ENCODE peak calls at places on chromosomes 16 and 17, in eight cellular contexts. One of them, this sample, is unnamed.

GRCh38 chr17:14205992-14206461 is 30.6 kb downstream of the CDRT15 start:
- DNase-seq in stimulated activated CD4-positive, alpha-beta T cell treated with anti-CD3 and anti-CD28 coated beads, Interleukin-1b, Interleukin-23, amount 100 ng/mL, for 1 hour: no peak
- DNase-seq in putamen: no peak
- DNase-seq in SW480: peak
- DNase-seq in NCI-H1417: no peak
- DNase-seq in GM04503: no peak
- DNase-seq in skeletal muscle cell: no peak
- DNase-seq in C1 segment of cervical spinal cord: no peak
- DNase-seq in this sample: no peak

GRCh38 chr17:60557805-60558204 is 31.8 kb upstream of the APPBP2 start:
- DNase-seq in SW480: no peak
- DNase-seq in skeletal muscle cell: no peak
- DNase-seq in putamen: no peak
- DNase-seq in stimulated activated CD4-positive, alpha-beta T cell treated with anti-CD3 and anti-CD28 coated beads, Interleukin-1b, Interleukin-23, amount 100 ng/mL, for 1 hour: no peak
- DNase-seq in NCI-H1417: no peak
- DNase-seq in C1 segment of cervical spinal cord: no peak
- DNase-seq in GM04503: no peak
- DNase-seq in this sample: no peak

GRCh38 chr17:28944862-28945741 is 6.2 kb downstream of the PHF12 start:
- DNase-seq in skeletal muscle cell: no peak
- DNase-seq in SW480: no peak
- DNase-seq in NCI-H1417: no peak
- DNase-seq in GM04503: peak
- DNase-seq in C1 segment of cervical spinal cord: no peak
- DNase-seq in putamen: no peak
- DNase-seq in stimulated activated CD4-positive, alpha-beta T cell treated with anti-CD3 and anti-CD28 coated beads, Interleukin-1b, Interleukin-23, amount 100 ng/mL, for 1 hour: no peak
- DNase-seq in this sample: no peak

GRCh38 chr17:40251576-40251975 is 32.5 kb downstream of the WIPF2 start:
- DNase-seq in C1 segment of cervical spinal cord: no peak
- DNase-seq in stimulated activated CD4-positive, alpha-beta T cell treated with anti-CD3 and anti-CD28 coated beads, Interleukin-1b, Interleukin-23, amount 100 ng/mL, for 1 hour: no peak
- DNase-seq in GM04503: peak
- DNase-seq in putamen: no peak
- DNase-seq in SW480: peak
- DNase-seq in skeletal muscle cell: peak
- DNase-seq in NCI-H1417: peak
- DNase-seq in this sample: peak

GRCh38 chr17:45648642-45649041 is 135.5 kb upstream of the CRHR1 start:
- DNase-seq in SW480: no peak
- DNase-seq in NCI-H1417: no peak
- DNase-seq in GM04503: no peak
- DNase-seq in stimulated activated CD4-positive, alpha-beta T cell treated with anti-CD3 and anti-CD28 coated beads, Interleukin-1b, Interleukin-23, amount 100 ng/mL, for 1 hour: no peak
- DNase-seq in putamen: no peak
- DNase-seq in skeletal muscle cell: no peak
- DNase-seq in C1 segment of cervical spinal cord: no peak
- DNase-seq in this sample: no peak

GRCh38 chr16:58536278-58536677 is 21.0 kb downstream of the SETD6 start:
- DNase-seq in GM04503: no peak
- DNase-seq in putamen: no peak
- DNase-seq in NCI-H1417: no peak
- DNase-seq in skeletal muscle cell: no peak
- DNase-seq in SW480: no peak
- DNase-seq in C1 segment of cervical spinal cord: no peak
- DNase-seq in stimulated activated CD4-positive, alpha-beta T cell treated with anti-CD3 and anti-CD28 coated beads, Interleukin-1b, Interleukin-23, amount 100 ng/mL, for 1 hour: no peak
- DNase-seq in this sample: no peak

GRCh38 chr17:40181205-40181604 is 3.9 kb downstream of the RAPGEFL1 start:
- DNase-seq in skeletal muscle cell: no peak
- DNase-seq in stimulated activated CD4-positive, alpha-beta T cell treated with anti-CD3 and anti-CD28 coated beads, Interleukin-1b, Interleukin-23, amount 100 ng/mL, for 1 hour: no peak
- DNase-seq in GM04503: no peak
- DNase-seq in NCI-H1417: no peak
- DNase-seq in C1 segment of cervical spinal cord: no peak
- DNase-seq in putamen: no peak
- DNase-seq in SW480: no peak
- DNase-seq in this sample: no peak

GRCh38 chr16:87864331-87864989 is 4.8 kb downstream of the SLC7A5 start:
- DNase-seq in skeletal muscle cell: no peak
- DNase-seq in NCI-H1417: peak
- DNase-seq in putamen: no peak
- DNase-seq in SW480: no peak
- DNase-seq in stimulated activated CD4-positive, alpha-beta T cell treated with anti-CD3 and anti-CD28 coated beads, Interleukin-1b, Interleukin-23, amount 100 ng/mL, for 1 hour: no peak
- DNase-seq in GM04503: no peak
- DNase-seq in C1 segment of cervical spinal cord: no peak
- DNase-seq in this sample: no peak

GRCh38 chr17:4035081-4035680 is 70.9 kb upstream of the ATP2A3 start:
- DNase-seq in putamen: no peak
- DNase-seq in GM04503: no peak
- DNase-seq in stimulated activated CD4-positive, alpha-beta T cell treated with anti-CD3 and anti-CD28 coated beads, Interleukin-1b, Interleukin-23, amount 100 ng/mL, for 1 hour: no peak
- DNase-seq in C1 segment of cervical spinal cord: no peak
- DNase-seq in SW480: no peak
- DNase-seq in NCI-H1417: no peak
- DNase-seq in skeletal muscle cell: no peak
- DNase-seq in this sample: no peak

GRCh38 chr16:19137201-19137601 is 23.4 kb downstream of the ITPRIPL2 start:
- DNase-seq in GM04503: no peak
- DNase-seq in SW480: no peak
- DNase-seq in NCI-H1417: peak
- DNase-seq in putamen: no peak
- DNase-seq in skeletal muscle cell: no peak
- DNase-seq in C1 segment of cervical spinal cord: no peak
- DNase-seq in stimulated activated CD4-positive, alpha-beta T cell treated with anti-CD3 and anti-CD28 coated beads, Interleukin-1b, Interleukin-23, amount 100 ng/mL, for 1 hour: no peak
- DNase-seq in this sample: no peak

GRCh38 chr17:75003070-75003956 is 9.2 kb upstream of the MRPL58 start:
- DNase-seq in C1 segment of cervical spinal cord: no peak
- DNase-seq in stimulated activated CD4-positive, alpha-beta T cell treated with anti-CD3 and anti-CD28 coated beads, Interleukin-1b, Interleukin-23, amount 100 ng/mL, for 1 hour: no peak
- DNase-seq in SW480: no peak
- DNase-seq in NCI-H1417: no peak
- DNase-seq in skeletal muscle cell: no peak
- DNase-seq in GM04503: no peak
- DNase-seq in putamen: no peak
- DNase-seq in this sample: no peak

GRCh38 chr17:10557422-10557821 is 8.0 kb upstream of the MYH2 start:
- DNase-seq in SW480: no peak
- DNase-seq in C1 segment of cervical spinal cord: no peak
- DNase-seq in putamen: no peak
- DNase-seq in NCI-H1417: no peak
- DNase-seq in stimulated activated CD4-positive, alpha-beta T cell treated with anti-CD3 and anti-CD28 coated beads, Interleukin-1b, Interleukin-23, amount 100 ng/mL, for 1 hour: no peak
- DNase-seq in GM04503: peak
- DNase-seq in skeletal muscle cell: peak
- DNase-seq in this sample: peak

GRCh38 chr17:27959382-27959709 is 66.2 kb upstream of the LYRM9 start:
- DNase-seq in skeletal muscle cell: no peak
- DNase-seq in stimulated activated CD4-positive, alpha-beta T cell treated with anti-CD3 and anti-CD28 coated beads, Interleukin-1b, Interleukin-23, amount 100 ng/mL, for 1 hour: no peak
- DNase-seq in SW480: peak
- DNase-seq in NCI-H1417: no peak
- DNase-seq in putamen: no peak
- DNase-seq in GM04503: no peak
- DNase-seq in C1 segment of cervical spinal cord: no peak
- DNase-seq in this sample: no peak

GRCh38 chr17:1532836-1533602 is 16.6 kb upstream of the INPP5K start:
- DNase-seq in skeletal muscle cell: no peak
- DNase-seq in putamen: no peak
- DNase-seq in C1 segment of cervical spinal cord: no peak
- DNase-seq in NCI-H1417: no peak
- DNase-seq in SW480: peak
- DNase-seq in stimulated activated CD4-positive, alpha-beta T cell treated with anti-CD3 and anti-CD28 coated beads, Interleukin-1b, Interleukin-23, amount 100 ng/mL, for 1 hour: peak
- DNase-seq in GM04503: no peak
- DNase-seq in this sample: no peak

GRCh38 chr16:31347445-31347844 is 7.5 kb upstream of the ITGAX start:
- DNase-seq in GM04503: no peak
- DNase-seq in putamen: no peak
- DNase-seq in SW480: no peak
- DNase-seq in stimulated activated CD4-positive, alpha-beta T cell treated with anti-CD3 and anti-CD28 coated beads, Interleukin-1b, Interleukin-23, amount 100 ng/mL, for 1 hour: no peak
- DNase-seq in NCI-H1417: no peak
- DNase-seq in skeletal muscle cell: no peak
- DNase-seq in C1 segment of cervical spinal cord: no peak
- DNase-seq in this sample: no peak

GRCh38 chr17:17349724-17350106 is 46.5 kb downstream of the NT5M start:
- DNase-seq in skeletal muscle cell: no peak
- DNase-seq in SW480: no peak
- DNase-seq in NCI-H1417: peak
- DNase-seq in GM04503: no peak
- DNase-seq in C1 segment of cervical spinal cord: no peak
- DNase-seq in putamen: no peak
- DNase-seq in stimulated activated CD4-positive, alpha-beta T cell treated with anti-CD3 and anti-CD28 coated beads, Interleukin-1b, Interleukin-23, amount 100 ng/mL, for 1 hour: no peak
- DNase-seq in this sample: no peak

GRCh38 chr17:59842901-59843652 is 49.7 kb downstream of the TUBD1 start:
- DNase-seq in putamen: no peak
- DNase-seq in SW480: peak
- DNase-seq in GM04503: peak
- DNase-seq in stimulated activated CD4-positive, alpha-beta T cell treated with anti-CD3 and anti-CD28 coated beads, Interleukin-1b, Interleukin-23, amount 100 ng/mL, for 1 hour: no peak
- DNase-seq in NCI-H1417: no peak
- DNase-seq in C1 segment of cervical spinal cord: no peak
- DNase-seq in skeletal muscle cell: peak
- DNase-seq in this sample: peak

GRCh38 chr17:30161601-30162000 is 45.0 kb downstream of the NSRP1 start:
- DNase-seq in putamen: no peak
- DNase-seq in stimulated activated CD4-positive, alpha-beta T cell treated with anti-CD3 and anti-CD28 coated beads, Interleukin-1b, Interleukin-23, amount 100 ng/mL, for 1 hour: no peak
- DNase-seq in skeletal muscle cell: no peak
- DNase-seq in C1 segment of cervical spinal cord: no peak
- DNase-seq in NCI-H1417: no peak
- DNase-seq in SW480: no peak
- DNase-seq in GM04503: no peak
- DNase-seq in this sample: no peak

GRCh38 chr17:75757086-75757681 is 7.8 kb downstream of the GALK1 start:
- DNase-seq in NCI-H1417: no peak
- DNase-seq in putamen: no peak
- DNase-seq in stimulated activated CD4-positive, alpha-beta T cell treated with anti-CD3 and anti-CD28 coated beads, Interleukin-1b, Interleukin-23, amount 100 ng/mL, for 1 hour: no peak
- DNase-seq in skeletal muscle cell: no peak
- DNase-seq in SW480: no peak
- DNase-seq in C1 segment of cervical spinal cord: no peak
- DNase-seq in GM04503: no peak
- DNase-seq in this sample: no peak

GRCh38 chr17:40443196-40443987 is at the start of gene IGFBP4:
- DNase-seq in stimulated activated CD4-positive, alpha-beta T cell treated with anti-CD3 and anti-CD28 coated beads, Interleukin-1b, Interleukin-23, amount 100 ng/mL, for 1 hour: peak
- DNase-seq in GM04503: no peak
- DNase-seq in C1 segment of cervical spinal cord: peak
- DNase-seq in NCI-H1417: peak
- DNase-seq in skeletal muscle cell: no peak
- DNase-seq in SW480: peak
- DNase-seq in putamen: peak
- DNase-seq in this sample: peak

GRCh38 chr16:23207485-23207884 is 24.9 kb downstream of the SCNN1G start:
- DNase-seq in skeletal muscle cell: no peak
- DNase-seq in NCI-H1417: peak
- DNase-seq in SW480: no peak
- DNase-seq in GM04503: no peak
- DNase-seq in C1 segment of cervical spinal cord: no peak
- DNase-seq in putamen: no peak
- DNase-seq in stimulated activated CD4-positive, alpha-beta T cell treated with anti-CD3 and anti-CD28 coated beads, Interleukin-1b, Interleukin-23, amount 100 ng/mL, for 1 hour: no peak
- DNase-seq in this sample: no peak

GRCh38 chr17:12231027-12231682 is 210.5 kb downstream of the MAP2K4 start:
- DNase-seq in GM04503: no peak
- DNase-seq in skeletal muscle cell: peak
- DNase-seq in stimulated activated CD4-positive, alpha-beta T cell treated with anti-CD3 and anti-CD28 coated beads, Interleukin-1b, Interleukin-23, amount 100 ng/mL, for 1 hour: no peak
- DNase-seq in SW480: no peak
- DNase-seq in NCI-H1417: no peak
- DNase-seq in C1 segment of cervical spinal cord: no peak
- DNase-seq in putamen: no peak
- DNase-seq in this sample: no peak

GRCh38 chr16:11140466-11140865 is 115.5 kb downstream of the SOCS1 start:
- DNase-seq in skeletal muscle cell: no peak
- DNase-seq in putamen: no peak
- DNase-seq in stimulated activated CD4-positive, alpha-beta T cell treated with anti-CD3 and anti-CD28 coated beads, Interleukin-1b, Interleukin-23, amount 100 ng/mL, for 1 hour: no peak
- DNase-seq in GM04503: no peak
- DNase-seq in SW480: no peak
- DNase-seq in NCI-H1417: peak
- DNase-seq in C1 segment of cervical spinal cord: no peak
- DNase-seq in this sample: no peak